ENCODE peak calls at places on chromosome 2, in ten cellular contexts. S is HEK293T, R is WTC11, K is anterior cingulate cortex, U is astrocyte, A is NCI-H1092 treated with DMSO at 0.1 percent for 48 hours, Q is left ventricle myocardium superior, G is COLO829, M is hypothalamus, Z is SJSA1. J is an unnamed sample.
A peak's percentile ranks its signal among the peaks of the same experiment; 100 is the strongest.

GRCh38 chr2:236293241-236293810 is 29.1 kb upstream of the ASB18 start:
- DNase-seq in Z (no peak), Q (no peak), S (no peak), R (no peak), K (no peak), A (no peak), U (no peak), M (no peak), G (no peak), J (no peak)

GRCh38 chr2:16666453-16666801 is 793 bp upstream of the CYRIA start:
- DNase-seq in Z (no peak), K (no peak), U (peak; percentile 76), R (peak; percentile 20), M (no peak), S (no peak), Q (no peak), G (no peak), A (no peak), J (peak; percentile 79)

GRCh38 chr2:42844901-42845685 is 52.7 kb upstream of the HAAO start:
- DNase-seq in K (no peak), A (peak; percentile 3), U (peak; percentile 38), S (peak; percentile 22), Q (no peak), M (no peak), R (no peak), Z (peak; percentile 96), G (no peak), J (no peak)

GRCh38 chr2:227761734-227762476 is 16.2 kb downstream of the SCYGR8 start:
- DNase-seq in Q (no peak), M (no peak), S (no peak), Z (no peak), A (no peak), R (no peak), U (peak; percentile 29), K (no peak), G (no peak), J (no peak)

GRCh38 chr2:99729104-99729503 is 239.3 kb upstream of the REV1 start:
- DNase-seq in U (no peak), Q (no peak), Z (no peak), S (no peak), G (no peak), A (no peak), K (no peak), M (no peak), R (no peak), J (no peak)

GRCh38 chr2:58515827-58516574 is 274.9 kb upstream of the FANCL start:
- DNase-seq in U (no peak), G (no peak), Z (no peak), A (no peak), R (no peak), K (no peak), M (no peak), S (no peak), Q (no peak), J (peak; percentile 4)

GRCh38 chr2:190451561-190452176 is 43.5 kb downstream of the MFSD6 start:
- DNase-seq in M (no peak), K (no peak), Z (no peak), Q (no peak), S (no peak), G (peak; percentile 44), R (no peak), U (peak; percentile 25), A (no peak), J (no peak)

GRCh38 chr2:42901076-42901645 is 108.8 kb upstream of the HAAO start:
- DNase-seq in U (peak; percentile 73), G (no peak), Q (no peak), K (no peak), A (no peak), R (no peak), S (no peak), Z (peak; percentile 47), M (no peak), J (no peak)

GRCh38 chr2:222479855-222480254 is 55.5 kb downstream of the SGPP2 start:
- DNase-seq in K (no peak), M (no peak), A (no peak), R (no peak), S (no peak), U (no peak), G (peak; percentile 53), Z (no peak), Q (no peak), J (no peak)